ENCODE peak calls at places on chromosomes 16 and 17, in eight cellular contexts. S is nephron progenitor cell, H is cardiac fibroblast, P is endothelial cell, B is gastrocnemius medialis, R is dorsolateral prefrontal cortex, A is esophagus squamous epithelium, Y is heart right ventricle. C is an unnamed sample.

GRCh38 chr17:5587431-5588032 is 3.2 kb upstream of the NLRP1 start:
- DNase-seq in S (peak; percentile 48), H (peak; percentile 87), P (peak; percentile 49), B (no peak), R (no peak), A (no peak), Y (no peak), C (no peak)

GRCh38 chr17:72576289-72576759 is 455.5 kb downstream of the SOX9 start:
- DNase-seq in S (no peak), H (no peak), P (no peak), B (no peak), R (peak; percentile 53), A (no peak), Y (no peak), C (no peak)

GRCh38 chr16:9297437-9298113 is 206.1 kb downstream of the HAPSTR1 start:
- DNase-seq in S (peak; percentile 52), H (peak; percentile 2), P (peak; percentile 62), B (no peak), R (peak; percentile 43), A (no peak), Y (peak; percentile 29), C (no peak)

GRCh38 chr17:81018044-81018802 is 16.7 kb upstream of the BAIAP2 start:
- DNase-seq in S (no peak), H (peak; percentile 36), P (no peak), B (no peak), R (no peak), A (no peak), Y (no peak), C (no peak)

GRCh38 chr16:9042943-9043680 is 48.3 kb upstream of the HAPSTR1 start:
- DNase-seq in S (no peak), H (peak; percentile 83), P (no peak), B (no peak), R (no peak), A (no peak), Y (no peak), C (no peak)

GRCh38 chr17:75105269-75106080 is 4.3 kb upstream of the ARMC7 start:
- DNase-seq in S (peak; percentile 61), H (peak; percentile 49), P (peak; percentile 83), B (peak; percentile 41), R (no peak), A (no peak), Y (no peak), C (peak; percentile 48)

GRCh38 chr17:75601057-75601987 is 13.7 kb downstream of the MYO15B start:
- DNase-seq in S (peak; percentile 76), H (peak; percentile 44), P (peak; percentile 70), B (no peak), R (peak; percentile 58), A (no peak), Y (peak; percentile 54), C (peak; percentile 39)

GRCh38 chr17:30363715-30364202 is 15.0 kb upstream of the CPD start:
- DNase-seq in S (no peak), H (peak; percentile 85), P (no peak), B (peak; percentile 25), R (no peak), A (no peak), Y (no peak), C (no peak)

GRCh38 chr16:77877712-77878111 is 89.3 kb downstream of the VAT1L start:
- DNase-seq in S (no peak), H (peak; percentile 73), P (no peak), B (no peak), R (no peak), A (no peak), Y (no peak), C (no peak)

GRCh38 chr17:44348234-44348987 is 3.3 kb downstream of the GRN start:
- DNase-seq in S (no peak), H (peak; percentile 50), P (no peak), B (peak; percentile 44), R (no peak), A (no peak), Y (no peak), C (no peak)

GRCh38 chr17:36212958-36213357 is 2.1 kb downstream of the CCL4L2 start:
- DNase-seq in S (no peak), H (no peak), P (no peak), B (no peak), R (no peak), A (no peak), Y (no peak), C (no peak)

GRCh38 chr16:78437352-78437968 is 338.0 kb downstream of the WWOX start:
- DNase-seq in S (peak; percentile 59), H (peak; percentile 8), P (peak; percentile 53), B (no peak), R (peak; percentile 49), A (no peak), Y (no peak), C (no peak)

GRCh38 chr17:30922235-30922993 is 669 bp downstream of the ADAP2 start:
- DNase-seq in S (peak; percentile 35), H (no peak), P (peak; percentile 10), B (no peak), R (no peak), A (no peak), Y (peak; percentile 23), C (peak; percentile 11)

GRCh38 chr16:2150418-2151187 is 2.2 kb downstream of the RAB26 start:
- DNase-seq in S (no peak), H (peak; percentile 21), P (no peak), B (no peak), R (no peak), A (no peak), Y (no peak), C (no peak)

GRCh38 chr17:600576-601301 is 113.9 kb downstream of the VPS53 start:
- DNase-seq in S (no peak), H (no peak), P (no peak), B (no peak), R (no peak), A (no peak), Y (no peak), C (no peak)

GRCh38 chr17:49028271-49028670 is 31.1 kb downstream of the IGF2BP1 start:
- DNase-seq in S (no peak), H (no peak), P (no peak), B (no peak), R (no peak), A (no peak), Y (no peak), C (no peak)

GRCh38 chr17:49035470-49036269 is 38.5 kb downstream of the IGF2BP1 start:
- DNase-seq in S (peak; percentile 80), H (peak; percentile 72), P (peak; percentile 70), B (peak; percentile 18), R (no peak), A (no peak), Y (peak; percentile 50), C (peak; percentile 32)

GRCh38 chr17:49036270-49036626 is 39.1 kb downstream of the IGF2BP1 start:
- DNase-seq in S (no peak), H (no peak), P (no peak), B (no peak), R (no peak), A (no peak), Y (no peak), C (no peak)

GRCh38 chr17:49029841-49030240 is 32.7 kb downstream of the IGF2BP1 start:
- DNase-seq in S (no peak), H (no peak), P (no peak), B (no peak), R (no peak), A (no peak), Y (no peak), C (no peak)

GRCh38 chr17:49031965-49032928 is 35.1 kb downstream of the IGF2BP1 start:
- DNase-seq in S (peak; percentile 51), H (peak; percentile 89), P (peak; percentile 61), B (peak; percentile 14), R (no peak), A (no peak), Y (no peak), C (peak; percentile 39)
- TF ChIP-seq CTCF in S (peak; percentile 78), H (peak; percentile 86), P (peak; percentile 77), B (peak; percentile 40), R (peak; percentile 77), A (peak; percentile 75), Y (peak; percentile 71), C (peak; percentile 73)

GRCh38 chr17:28675980-28676379 is 14.0 kb downstream of the SUPT6H start:
- DNase-seq in S (no peak), H (no peak), P (no peak), B (no peak), R (no peak), A (no peak), Y (no peak), C (no peak)
- TF ChIP-seq CTCF in S (no peak), H (peak; percentile 24), P (no peak), B (no peak), R (no peak), A (no peak), Y (no peak), C (peak; percentile 47)

DNA sequence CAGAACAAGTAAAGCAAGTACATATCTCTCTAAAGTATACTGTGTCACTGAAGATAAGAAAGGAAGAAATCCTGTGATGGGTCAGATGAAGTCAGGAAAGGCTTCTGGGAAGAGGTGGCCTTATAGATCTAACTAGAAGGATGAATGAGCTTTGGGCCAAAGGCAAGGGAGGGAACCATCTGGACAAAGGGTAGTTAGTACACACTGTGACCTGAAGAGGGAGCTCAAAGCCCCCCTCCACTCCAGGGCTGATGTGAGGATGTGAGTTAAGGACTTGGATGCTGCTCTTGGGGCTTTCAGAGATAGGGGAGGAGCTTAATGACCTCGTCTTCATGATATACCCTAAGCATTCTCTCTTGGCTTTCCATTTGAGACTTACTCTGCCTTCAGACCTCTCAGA is 185.3 kb upstream of the CACNG3 start:
- DNase-seq in S (peak; percentile 41), H (peak; percentile 2), P (peak; percentile 63), B (no peak), R (no peak), A (no peak), Y (no peak), C (peak; percentile 21)
- TF ChIP-seq CTCF in S (peak; percentile 60), H (no peak), P (peak; percentile 49), B (no peak), R (peak; percentile 63), A (peak; percentile 27), Y (peak; percentile 61), C (peak; percentile 67)

DNA sequence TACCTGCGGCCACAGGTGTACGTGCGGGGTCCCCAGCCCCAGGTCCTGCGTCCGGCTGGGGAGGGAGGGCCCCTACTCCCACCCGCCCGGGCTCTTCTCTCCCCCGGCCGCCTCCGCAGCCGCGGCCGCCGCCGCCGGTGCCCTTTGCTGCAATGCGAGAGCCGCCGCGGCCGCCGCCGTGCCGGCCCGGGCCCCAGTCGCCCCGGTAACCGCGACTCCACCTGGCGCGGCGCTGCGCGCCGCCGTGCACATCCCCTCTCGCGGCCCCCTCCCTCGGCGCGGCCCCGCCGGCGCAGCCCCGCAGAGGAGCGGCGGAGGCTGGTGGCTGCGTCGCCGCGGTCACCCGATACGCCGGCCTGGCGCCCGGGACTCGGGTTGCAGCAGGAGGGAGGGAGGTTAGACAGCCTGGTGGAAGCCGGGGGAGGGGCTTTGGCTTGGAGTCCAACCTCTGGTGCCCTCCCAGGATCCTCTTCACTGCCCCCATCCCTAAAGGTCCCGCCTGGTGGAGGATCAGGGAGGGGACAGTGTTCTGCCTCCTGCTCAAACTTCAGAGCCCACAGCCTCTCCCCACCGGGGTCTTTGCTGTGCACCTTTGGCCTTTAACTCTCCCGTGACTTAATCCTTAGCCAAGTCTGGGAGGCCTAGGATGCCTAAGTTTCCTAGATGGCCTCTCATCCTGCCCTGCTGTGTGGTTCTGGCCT is 32.9 kb downstream of the SRCIN1 start:
- DNase-seq in S (peak; percentile 82), H (no peak), P (peak; percentile 35), B (no peak), R (peak; percentile 75), A (no peak), Y (no peak), C (peak; percentile 51)
- TF ChIP-seq CTCF in S (no peak), H (no peak), P (no peak), B (no peak), R (no peak), A (no peak), Y (no peak), C (no peak)

GRCh38 chr17:8986295-8986694 is 20.8 kb upstream of the PIK3R5 start:
- DNase-seq in S (no peak), H (no peak), P (no peak), B (no peak), R (no peak), A (no peak), Y (no peak), C (no peak)
- TF ChIP-seq CTCF in S (no peak), H (no peak), P (peak; percentile 19), B (no peak), R (no peak), A (no peak), Y (no peak), C (no peak)